ENCODE peak calls at places on chromosomes 11 and 22, in six cellular contexts. Y is HCT116, M is PC-3, K is keratinocyte, U is IMR-90, R is osteoblast. X is an unnamed sample. For H4K20me1, the result is how much of the 10 kb centered on the place peaks cover.

GRCh38 chr11:2481253-2481652 is 36.4 kb downstream of the KCNQ1 start:
- DNase-seq in R (no peak), U (no peak), K (peak), Y (no peak), M (no peak), X (no peak)

GRCh38 chr11:16394947-16395346 is 38.6 kb upstream of the SOX6 start:
- DNase-seq in R (no peak), M (no peak), Y (no peak), U (no peak), K (no peak), X (no peak)

GRCh38 chr22:46083383-46084350 is 66.7 kb upstream of the PPARA start:
- DNase-seq in U (no peak), M (no peak), K (no peak), Y (no peak), R (no peak), X (no peak)

GRCh38 chr22:28815101-28815500 is 14.7 kb upstream of the XBP1 start:
- DNase-seq in R (no peak), K (no peak), Y (no peak), M (no peak), U (no peak), X (no peak)

GRCh38 chr11:126122863-126123262 is 60.2 kb upstream of the CDON start:
- DNase-seq in M (no peak), R (no peak), U (no peak), Y (no peak), K (no peak), X (no peak)

GRCh38 chr11:75603791-75604736 is 42.0 kb downstream of the SERPINH1 start:
- DNase-seq in Y (no peak), U (peak), K (no peak), M (peak), R (peak), X (peak)

GRCh38 chr11:73410627-73411026 is 34.4 kb downstream of the RELT start:
- DNase-seq in K (no peak), U (no peak), M (no peak), R (no peak), Y (no peak), X (no peak)

GRCh38 chr11:43644626-43645299 is 35.8 kb upstream of the HSD17B12 start:
- DNase-seq in U (peak), K (no peak), R (no peak), M (peak), Y (no peak), X (peak)

GRCh38 chr11:73374130-73374529 is 2.1 kb upstream of the RELT start:
- DNase-seq in K (no peak), U (no peak), R (no peak), Y (no peak), M (no peak), X (no peak)

GRCh38 chr22:49801391-49802060 is 26.1 kb downstream of the BRD1 start:
- DNase-seq in M (no peak), K (no peak), Y (no peak), R (no peak), U (no peak), X (no peak)

GRCh38 chr22:49803134-49803533 is 24.5 kb downstream of the BRD1 start:
- DNase-seq in M (no peak), K (no peak), R (no peak), Y (no peak), U (no peak), X (no peak)

GRCh38 chr22:49798486-49799151 is 29.1 kb downstream of the BRD1 start:
- DNase-seq in K (no peak), U (no peak), Y (no peak), R (no peak), M (no peak), X (no peak)

GRCh38 chr22:49799431-49800075 is 28.1 kb downstream of the BRD1 start:
- DNase-seq in R (no peak), M (no peak), K (no peak), U (no peak), Y (no peak), X (no peak)

GRCh38 chr22:49800408-49801238 is 27.1 kb downstream of the BRD1 start:
- DNase-seq in U (no peak), Y (no peak), R (no peak), K (no peak), M (no peak), X (no peak)
- H4K20me1 ChIP-seq in U (half or more), Y (under half), R (half or more), K (under half), M (under half), X (under half)

GRCh38 chr11:858993-859339 is 16.3 kb downstream of the TSPAN4 start:
- DNase-seq in K (no peak), M (no peak), Y (no peak), U (no peak), R (no peak), X (no peak)
- H4K20me1 ChIP-seq in K (under half), M (under half), Y (under half), U (half or more), R (half or more), X (under half)

DNA sequence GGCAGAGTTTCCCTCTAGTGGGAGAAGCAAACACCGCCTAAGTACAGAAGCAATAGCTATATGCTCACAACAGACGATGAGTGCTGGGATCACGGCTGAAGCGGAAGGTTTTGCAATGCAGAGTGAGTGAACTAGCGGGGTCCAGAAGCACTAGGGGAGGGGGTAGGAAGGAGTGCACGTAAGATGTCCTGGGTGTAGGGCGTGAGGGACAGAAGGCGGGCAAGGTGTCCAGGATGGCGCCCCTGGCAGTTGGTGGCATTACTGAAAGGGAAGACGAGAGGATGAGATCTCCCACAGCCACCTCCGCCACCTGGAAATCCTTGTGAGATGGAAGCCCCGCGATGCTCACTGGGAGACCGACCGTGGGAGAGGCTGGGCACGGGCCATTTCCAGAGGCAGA is 81.0 kb downstream of the ETS1 start:
- DNase-seq in K (no peak), R (no peak), U (no peak), M (no peak), Y (no peak), X (no peak)
- H4K20me1 ChIP-seq in K (under half), R (under half), U (half or more), M (under half), Y (under half), X (under half)

GRCh38 chr11:130074736-130075135 is 5.0 kb downstream of the APLP2 start:
- DNase-seq in R (no peak), K (no peak), U (no peak), Y (no peak), M (no peak), X (no peak)

GRCh38 chr11:130076774-130077481 is 7.2 kb downstream of the APLP2 start:
- DNase-seq in M (no peak), U (no peak), K (no peak), R (no peak), Y (no peak), X (no peak)

GRCh38 chr11:130077671-130078468 is 8.2 kb downstream of the APLP2 start:
- DNase-seq in R (no peak), K (no peak), Y (no peak), U (no peak), M (no peak), X (no peak)
- H4K20me1 ChIP-seq in R (half or more), K (under half), Y (under half), U (under half), M (half or more), X (under half)

DNA sequence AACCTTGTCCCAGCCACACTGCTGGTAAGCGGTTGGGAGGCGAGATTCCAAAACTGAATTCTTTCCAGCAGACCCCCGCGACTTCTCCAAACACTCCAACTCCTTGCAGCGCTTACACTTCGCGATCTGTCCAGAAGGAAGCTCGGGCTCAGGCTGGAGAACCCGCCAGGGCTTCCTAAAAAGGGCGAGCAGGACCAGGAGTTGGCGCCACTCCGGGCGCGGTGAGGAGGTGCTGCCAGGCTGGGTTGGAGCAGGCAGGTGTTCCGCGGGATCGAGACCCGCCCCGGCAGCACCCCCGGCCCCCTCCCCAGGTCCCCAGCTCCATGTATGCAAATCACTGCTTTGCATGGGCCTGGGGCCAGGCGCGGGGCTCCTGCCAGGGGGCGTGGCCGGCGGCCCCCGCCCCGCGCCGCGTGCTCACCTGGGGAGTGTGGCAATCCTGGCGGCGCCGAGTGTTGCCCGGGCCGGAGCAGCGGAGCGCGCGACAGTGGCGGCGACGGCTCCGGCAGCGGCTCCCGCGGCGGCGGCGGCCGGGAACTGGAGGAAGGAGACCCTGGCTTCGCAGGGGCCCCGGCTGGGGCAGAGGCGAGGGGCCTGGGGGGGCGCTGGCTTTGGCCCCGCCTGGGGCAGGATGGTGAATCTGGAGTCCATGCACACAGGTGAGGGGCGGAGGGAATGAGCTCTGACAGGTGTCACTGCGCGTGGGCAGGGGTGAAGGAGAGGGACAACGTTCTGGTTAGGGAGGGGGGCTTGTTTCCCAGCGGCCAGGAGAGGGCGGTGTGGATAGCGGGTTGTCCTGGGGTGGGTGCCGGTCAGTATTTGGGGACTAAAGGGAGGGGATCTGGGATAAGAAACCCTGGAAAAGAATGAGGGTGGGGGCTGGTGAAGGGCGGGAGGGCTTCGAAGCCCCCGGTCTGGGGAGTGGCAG is at the start of gene POU2F3:
- DNase-seq in U (no peak), R (peak), K (no peak), M (no peak), Y (no peak), X (no peak)
- H4K20me1 ChIP-seq in U (under half), R (under half), K (under half), M (under half), Y (under half), X (under half)

GRCh38 chr11:34075178-34075820 is 23.8 kb downstream of the CAPRIN1 start:
- DNase-seq in Y (peak), K (no peak), U (peak), M (peak), R (peak), X (peak)
- H4K20me1 ChIP-seq in Y (under half), K (under half), U (half or more), M (half or more), R (half or more), X (under half)

DNA sequence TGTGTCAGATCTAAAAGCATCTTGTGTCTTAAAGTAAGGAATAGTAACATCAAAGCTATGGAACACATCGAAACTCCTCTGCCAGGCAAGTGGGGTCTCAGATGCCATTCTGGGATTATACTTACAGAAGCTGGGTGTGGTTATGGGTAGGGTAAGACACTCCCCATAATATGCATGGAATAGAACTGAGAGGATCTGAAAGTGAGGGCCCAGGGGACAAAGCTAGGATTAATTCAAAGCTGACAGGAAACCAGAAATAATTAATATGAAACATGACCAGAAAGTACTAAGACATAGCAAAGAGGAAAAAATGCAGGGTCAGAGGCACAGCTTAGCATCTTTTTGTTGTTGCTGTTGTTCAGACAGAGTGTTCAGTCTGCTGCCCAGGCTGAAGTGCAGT is 40.2 kb upstream of the EED start:
- DNase-seq in M (no peak), U (no peak), Y (no peak), K (no peak), R (no peak), X (no peak)
- H4K20me1 ChIP-seq in M (under half), U (under half), Y (under half), K (under half), R (under half), X (under half)

X was measured in fibroblast of lung.